ENCODE peak calls at places on chromosomes 4 and X, in ten cellular contexts. One of them, this sample, is unnamed.

GRCh38 chr4:74449571-74450297 is 4.8 kb downstream of the AREG start:
- DNase-seq in suprapubic skin: no peak
- DNase-seq in IMR-90: peak
- DNase-seq in breast epithelium: no peak
- DNase-seq in HepG2: no peak
- DNase-seq in GM12891: no peak
- DNase-seq in uterus: no peak
- DNase-seq in A549: peak
- DNase-seq in esophagus muscularis mucosa: no peak
- DNase-seq in right lobe of liver: no peak
- DNase-seq in this sample: no peak

GRCh38 chrX:152926279-152926678 is 28.4 kb downstream of the ZNF185 start:
- DNase-seq in suprapubic skin: no peak
- DNase-seq in IMR-90: peak
- DNase-seq in breast epithelium: peak
- DNase-seq in HepG2: peak
- DNase-seq in GM12891: peak
- DNase-seq in uterus: peak
- DNase-seq in A549: peak
- DNase-seq in esophagus muscularis mucosa: no peak
- DNase-seq in right lobe of liver: peak
- DNase-seq in this sample: peak

GRCh38 chrX:120302434-120302833 is 8.8 kb downstream of the TMEM255A start:
- DNase-seq in suprapubic skin: no peak
- DNase-seq in IMR-90: no peak
- DNase-seq in breast epithelium: no peak
- DNase-seq in HepG2: no peak
- DNase-seq in GM12891: no peak
- DNase-seq in uterus: no peak
- DNase-seq in A549: no peak
- DNase-seq in esophagus muscularis mucosa: no peak
- DNase-seq in right lobe of liver: no peak
- DNase-seq in this sample: no peak

GRCh38 chr4:3699678-3700077 is 66.5 kb upstream of the ADRA2C start:
- DNase-seq in suprapubic skin: peak
- DNase-seq in IMR-90: no peak
- DNase-seq in breast epithelium: no peak
- DNase-seq in HepG2: no peak
- DNase-seq in GM12891: no peak
- DNase-seq in uterus: no peak
- DNase-seq in A549: no peak
- DNase-seq in esophagus muscularis mucosa: no peak
- DNase-seq in right lobe of liver: peak
- DNase-seq in this sample: no peak

GRCh38 chr4:157291071-157291470 is 70.5 kb downstream of the GRIA2 start:
- DNase-seq in suprapubic skin: no peak
- DNase-seq in IMR-90: no peak
- DNase-seq in breast epithelium: no peak
- DNase-seq in HepG2: no peak
- DNase-seq in GM12891: no peak
- DNase-seq in uterus: no peak
- DNase-seq in A549: no peak
- DNase-seq in esophagus muscularis mucosa: no peak
- DNase-seq in right lobe of liver: no peak
- DNase-seq in this sample: no peak

GRCh38 chr4:25536577-25537325 is 118.9 kb upstream of the SLC34A2 start:
- DNase-seq in suprapubic skin: no peak
- DNase-seq in IMR-90: no peak
- DNase-seq in breast epithelium: no peak
- DNase-seq in HepG2: no peak
- DNase-seq in GM12891: no peak
- DNase-seq in uterus: no peak
- DNase-seq in A549: no peak
- DNase-seq in esophagus muscularis mucosa: no peak
- DNase-seq in right lobe of liver: no peak
- DNase-seq in this sample: no peak

GRCh38 chr4:48907706-48908477 is 1.3 kb upstream of the OCIAD2 start:
- DNase-seq in suprapubic skin: no peak
- DNase-seq in IMR-90: no peak
- DNase-seq in breast epithelium: no peak
- DNase-seq in HepG2: no peak
- DNase-seq in GM12891: no peak
- DNase-seq in uterus: no peak
- DNase-seq in A549: no peak
- DNase-seq in esophagus muscularis mucosa: no peak
- DNase-seq in right lobe of liver: no peak
- DNase-seq in this sample: no peak

GRCh38 chr4:114103908-114104307 is 124.5 kb upstream of the ARSJ start:
- DNase-seq in suprapubic skin: no peak
- DNase-seq in IMR-90: no peak
- DNase-seq in breast epithelium: no peak
- DNase-seq in HepG2: no peak
- DNase-seq in GM12891: no peak
- DNase-seq in uterus: no peak
- DNase-seq in A549: no peak
- DNase-seq in esophagus muscularis mucosa: no peak
- DNase-seq in right lobe of liver: no peak
- DNase-seq in this sample: no peak

GRCh38 chrX:153319295-153319694 is 2.3 kb downstream of the PNMA6F start:
- DNase-seq in suprapubic skin: no peak
- DNase-seq in IMR-90: no peak
- DNase-seq in breast epithelium: no peak
- DNase-seq in HepG2: no peak
- DNase-seq in GM12891: no peak
- DNase-seq in uterus: no peak
- DNase-seq in A549: no peak
- DNase-seq in esophagus muscularis mucosa: no peak
- DNase-seq in right lobe of liver: no peak
- DNase-seq in this sample: no peak

GRCh38 chrX:136146614-136147319 is 566 bp upstream of the FHL1 start:
- DNase-seq in suprapubic skin: peak
- DNase-seq in IMR-90: no peak
- DNase-seq in breast epithelium: no peak
- DNase-seq in HepG2: no peak
- DNase-seq in GM12891: no peak
- DNase-seq in uterus: peak
- DNase-seq in A549: no peak
- DNase-seq in esophagus muscularis mucosa: no peak
- DNase-seq in right lobe of liver: peak
- DNase-seq in this sample: no peak

GRCh38 chr4:127518022-127518421 is 114.7 kb upstream of the INTU start:
- DNase-seq in suprapubic skin: no peak
- DNase-seq in IMR-90: no peak
- DNase-seq in breast epithelium: no peak
- DNase-seq in HepG2: no peak
- DNase-seq in GM12891: no peak
- DNase-seq in uterus: no peak
- DNase-seq in A549: no peak
- DNase-seq in esophagus muscularis mucosa: no peak
- DNase-seq in right lobe of liver: no peak
- DNase-seq in this sample: no peak

GRCh38 chr4:183350317-183351071 is 28.3 kb upstream of the CLDN24 start:
- DNase-seq in suprapubic skin: no peak
- DNase-seq in IMR-90: no peak
- DNase-seq in breast epithelium: no peak
- DNase-seq in HepG2: no peak
- DNase-seq in GM12891: no peak
- DNase-seq in uterus: no peak
- DNase-seq in A549: no peak
- DNase-seq in esophagus muscularis mucosa: no peak
- DNase-seq in right lobe of liver: no peak
- DNase-seq in this sample: no peak

GRCh38 chr4:102503301-102503746 is 2.2 kb downstream of the NFKB1 start:
- DNase-seq in suprapubic skin: no peak
- DNase-seq in IMR-90: no peak
- DNase-seq in breast epithelium: no peak
- DNase-seq in HepG2: peak
- DNase-seq in GM12891: no peak
- DNase-seq in uterus: no peak
- DNase-seq in A549: peak
- DNase-seq in esophagus muscularis mucosa: no peak
- DNase-seq in right lobe of liver: no peak
- DNase-seq in this sample: no peak

GRCh38 chr4:86818211-86818610 is 31.0 kb downstream of the SLC10A6 start:
- DNase-seq in suprapubic skin: no peak
- DNase-seq in IMR-90: peak
- DNase-seq in breast epithelium: no peak
- DNase-seq in HepG2: no peak
- DNase-seq in GM12891: no peak
- DNase-seq in uterus: no peak
- DNase-seq in A549: no peak
- DNase-seq in esophagus muscularis mucosa: no peak
- DNase-seq in right lobe of liver: no peak
- DNase-seq in this sample: no peak

GRCh38 chr4:139666735-139667266 is 1.2 kb downstream of the MGST2 start:
- DNase-seq in suprapubic skin: no peak
- DNase-seq in IMR-90: peak
- DNase-seq in breast epithelium: peak
- DNase-seq in HepG2: peak
- DNase-seq in GM12891: no peak
- DNase-seq in uterus: no peak
- DNase-seq in A549: peak
- DNase-seq in esophagus muscularis mucosa: no peak
- DNase-seq in right lobe of liver: no peak
- DNase-seq in this sample: no peak

GRCh38 chr4:139665079-139665689 is 435 bp upstream of the MGST2 start:
- DNase-seq in suprapubic skin: no peak
- DNase-seq in IMR-90: no peak
- DNase-seq in breast epithelium: no peak
- DNase-seq in HepG2: no peak
- DNase-seq in GM12891: no peak
- DNase-seq in uterus: no peak
- DNase-seq in A549: no peak
- DNase-seq in esophagus muscularis mucosa: no peak
- DNase-seq in right lobe of liver: no peak
- DNase-seq in this sample: no peak

GRCh38 chr4:139664442-139664841 is 1.2 kb upstream of the MGST2 start:
- DNase-seq in suprapubic skin: no peak
- DNase-seq in IMR-90: no peak
- DNase-seq in breast epithelium: no peak
- DNase-seq in HepG2: no peak
- DNase-seq in GM12891: no peak
- DNase-seq in uterus: no peak
- DNase-seq in A549: no peak
- DNase-seq in esophagus muscularis mucosa: no peak
- DNase-seq in right lobe of liver: no peak
- DNase-seq in this sample: no peak

GRCh38 chr4:139668036-139668435 is 2.4 kb downstream of the MGST2 start:
- DNase-seq in suprapubic skin: no peak
- DNase-seq in IMR-90: no peak
- DNase-seq in breast epithelium: no peak
- DNase-seq in HepG2: no peak
- DNase-seq in GM12891: no peak
- DNase-seq in uterus: no peak
- DNase-seq in A549: no peak
- DNase-seq in esophagus muscularis mucosa: no peak
- DNase-seq in right lobe of liver: no peak
- DNase-seq in this sample: no peak

GRCh38 chr4:139665690-139666529 is at the start of gene MGST2:
- DNase-seq in suprapubic skin: peak
- DNase-seq in IMR-90: peak
- DNase-seq in breast epithelium: peak
- DNase-seq in HepG2: peak
- DNase-seq in GM12891: peak
- DNase-seq in uterus: peak
- DNase-seq in A549: peak
- DNase-seq in esophagus muscularis mucosa: no peak
- DNase-seq in right lobe of liver: peak
- DNase-seq in this sample: peak
- TF ChIP-seq POLR2A in suprapubic skin: no peak
- TF ChIP-seq POLR2A in IMR-90: no peak
- TF ChIP-seq POLR2A in breast epithelium: no peak
- TF ChIP-seq POLR2A in HepG2: peak
- TF ChIP-seq POLR2A in GM12891: peak
- TF ChIP-seq POLR2A in uterus: no peak
- TF ChIP-seq POLR2A in A549: peak
- TF ChIP-seq POLR2A in esophagus muscularis mucosa: no peak
- TF ChIP-seq POLR2A in right lobe of liver: peak
- TF ChIP-seq POLR2A in this sample: no peak

GRCh38 chrX:39772057-39772832 is 325.5 kb downstream of the BCOR start:
- DNase-seq in suprapubic skin: no peak
- DNase-seq in IMR-90: peak
- DNase-seq in breast epithelium: no peak
- DNase-seq in HepG2: peak
- DNase-seq in GM12891: no peak
- DNase-seq in uterus: no peak
- DNase-seq in A549: no peak
- DNase-seq in esophagus muscularis mucosa: no peak
- DNase-seq in right lobe of liver: no peak
- DNase-seq in this sample: no peak
- TF ChIP-seq POLR2A in suprapubic skin: no peak
- TF ChIP-seq POLR2A in IMR-90: no peak
- TF ChIP-seq POLR2A in breast epithelium: no peak
- TF ChIP-seq POLR2A in HepG2: no peak
- TF ChIP-seq POLR2A in GM12891: no peak
- TF ChIP-seq POLR2A in uterus: no peak
- TF ChIP-seq POLR2A in A549: no peak
- TF ChIP-seq POLR2A in esophagus muscularis mucosa: no peak
- TF ChIP-seq POLR2A in right lobe of liver: no peak
- TF ChIP-seq POLR2A in this sample: no peak

DNA sequence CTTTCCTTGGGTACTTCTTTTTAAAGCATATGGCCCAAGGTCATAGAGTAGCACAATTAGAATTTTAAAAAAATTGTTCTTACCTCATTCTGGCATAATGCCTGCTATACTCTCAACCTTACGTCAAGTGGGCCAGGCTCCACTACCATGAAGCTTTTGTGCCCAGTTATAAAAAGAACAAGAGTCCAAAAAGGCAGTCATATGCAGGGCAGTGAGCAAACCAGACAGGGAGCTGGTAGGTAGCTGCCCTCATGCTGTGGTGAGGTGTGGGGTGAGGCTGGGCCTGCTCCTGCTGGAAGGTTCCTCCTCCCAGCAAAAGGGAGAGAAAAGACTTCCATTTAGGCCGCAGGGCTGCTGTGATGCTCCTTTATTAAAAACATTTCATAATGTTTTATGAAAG is 64.4 kb upstream of the UCP1 start:
- DNase-seq in suprapubic skin: no peak
- DNase-seq in IMR-90: no peak
- DNase-seq in breast epithelium: no peak
- DNase-seq in HepG2: no peak
- DNase-seq in GM12891: no peak
- DNase-seq in uterus: no peak
- DNase-seq in A549: no peak
- DNase-seq in esophagus muscularis mucosa: no peak
- DNase-seq in right lobe of liver: no peak
- DNase-seq in this sample: no peak
- TF ChIP-seq POLR2A in suprapubic skin: no peak
- TF ChIP-seq POLR2A in IMR-90: no peak
- TF ChIP-seq POLR2A in breast epithelium: no peak
- TF ChIP-seq POLR2A in HepG2: no peak
- TF ChIP-seq POLR2A in GM12891: no peak
- TF ChIP-seq POLR2A in uterus: no peak
- TF ChIP-seq POLR2A in A549: no peak
- TF ChIP-seq POLR2A in esophagus muscularis mucosa: no peak
- TF ChIP-seq POLR2A in right lobe of liver: no peak
- TF ChIP-seq POLR2A in this sample: no peak

GRCh38 chr4:6640292-6641163 is at the start of gene MRFAP1:
- DNase-seq in suprapubic skin: peak
- DNase-seq in IMR-90: peak
- DNase-seq in breast epithelium: peak
- DNase-seq in HepG2: peak
- DNase-seq in GM12891: peak
- DNase-seq in uterus: peak
- DNase-seq in A549: peak
- DNase-seq in esophagus muscularis mucosa: peak
- DNase-seq in right lobe of liver: peak
- DNase-seq in this sample: peak
- TF ChIP-seq POLR2A in suprapubic skin: peak
- TF ChIP-seq POLR2A in IMR-90: peak
- TF ChIP-seq POLR2A in breast epithelium: peak
- TF ChIP-seq POLR2A in HepG2: peak
- TF ChIP-seq POLR2A in GM12891: peak
- TF ChIP-seq POLR2A in uterus: peak
- TF ChIP-seq POLR2A in A549: peak
- TF ChIP-seq POLR2A in esophagus muscularis mucosa: peak
- TF ChIP-seq POLR2A in right lobe of liver: no peak
- TF ChIP-seq POLR2A in this sample: peak